ENCODE peak calls at places on chromosomes 2 and 18, in six cellular contexts. R, P, V, C, L and B are unnamed samples.

GRCh38 chr2:119491776-119492525 is 32.3 kb downstream of the SCTR start:
- DNase-seq in L (no peak), P (no peak), C (peak; percentile 83), R (peak; percentile 87), V (peak; percentile 45), B (peak; percentile 51)

GRCh38 chr2:170019060-170019805 is 158.7 kb upstream of the MYO3B start:
- DNase-seq in V (no peak), P (no peak), C (no peak), L (no peak), R (peak; percentile 15), B (no peak)

GRCh38 chr2:160365691-160366367 is 127.8 kb downstream of the RBMS1 start:
- DNase-seq in L (no peak), R (peak; percentile 74), P (no peak), C (no peak), V (peak; percentile 54), B (no peak)

GRCh38 chr18:13530215-13530878 is 196.0 kb downstream of the FAM210A start:
- DNase-seq in R (no peak), P (no peak), L (no peak), V (no peak), C (no peak), B (peak; percentile 43)

GRCh38 chr2:156474316-156474715 is 38.1 kb downstream of the GPD2 start:
- DNase-seq in C (no peak), V (no peak), R (no peak), P (no peak), L (no peak), B (no peak)

GRCh38 chr2:4653989-4654388 is 950.6 kb downstream of the DCDC2C start:
- DNase-seq in R (no peak), C (no peak), L (no peak), P (no peak), V (no peak), B (no peak)

GRCh38 chr2:138948070-138948539 is 167.9 kb upstream of the NXPH2 start:
- DNase-seq in C (no peak), L (no peak), R (peak; percentile 83), P (no peak), V (peak; percentile 97), B (no peak)

GRCh38 chr2:167509585-167509984 is 621.3 kb downstream of the XIRP2 start:
- DNase-seq in R (peak; percentile 13), C (peak; percentile 64), L (no peak), V (peak; percentile 93), P (no peak), B (peak; percentile 13)

GRCh38 chr2:15142069-15142689 is 419.0 kb downstream of the NBAS start:
- DNase-seq in P (no peak), C (peak; percentile 45), R (no peak), V (no peak), L (peak; percentile 77), B (no peak)

GRCh38 chr18:65214456-65214855 is 536.4 kb upstream of the CDH7 start:
- DNase-seq in R (no peak), P (no peak), L (no peak), V (no peak), C (no peak), B (no peak)

GRCh38 chr2:95122197-95122551 is 566 bp upstream of the MRPS5 start:
- DNase-seq in C (no peak), V (no peak), L (no peak), P (no peak), R (no peak), B (no peak)

GRCh38 chr2:147006724-147007123 is 838.1 kb upstream of the ACVR2A start:
- DNase-seq in P (no peak), R (peak; percentile 95), C (no peak), V (peak; percentile 86), L (no peak), B (no peak)

GRCh38 chr2:177673602-177674595 is 281.3 kb downstream of the AGPS start:
- DNase-seq in R (no peak), L (no peak), C (no peak), V (peak; percentile 9), P (no peak), B (no peak)

GRCh38 chr18:37393945-37394609 is 171.5 kb downstream of the CELF4 start:
- DNase-seq in V (peak; percentile 46), C (peak; percentile 93), L (no peak), P (peak; percentile 13), R (peak; percentile 94), B (peak; percentile 99)

GRCh38 chr2:160694631-160695030 is 201.0 kb upstream of the RBMS1 start:
- DNase-seq in R (no peak), P (no peak), L (peak; percentile 57), C (no peak), V (no peak), B (no peak)